ENCODE peak calls at places on chromosomes 1 and 21, in eight cellular contexts. A, L, W, U, M, T, R and G are unnamed samples.

GRCh38 chr1:227321035-227321434 is 2.7 kb upstream of the CDC42BPA start:
- DNase-seq in A (no peak), L (no peak), W (no peak), U (no peak), M (no peak), T (no peak), R (no peak), G (no peak)

GRCh38 chr1:156664046-156664948 is 12.9 kb downstream of the NES start:
- DNase-seq in A (no peak), L (no peak), W (no peak), U (no peak), M (no peak), T (no peak), R (no peak), G (no peak)

GRCh38 chr1:54290443-54291184 is 90.6 kb downstream of the MRPL37 start:
- DNase-seq in A (no peak), L (no peak), W (no peak), U (peak; percentile 22), M (no peak), T (no peak), R (no peak), G (no peak)

GRCh38 chr1:43978551-43979260 is at the start of gene B4GALT2:
- DNase-seq in A (peak; percentile 64), L (no peak), W (peak; percentile 24), U (no peak), M (peak; percentile 83), T (no peak), R (no peak), G (peak; percentile 90)

GRCh38 chr21:14376854-14377253 is 6.1 kb downstream of the HSPA13 start:
- DNase-seq in A (no peak), L (no peak), W (no peak), U (no peak), M (no peak), T (no peak), R (peak; percentile 45), G (no peak)

GRCh38 chr1:235067396-235068154 is 61.1 kb downstream of the TOMM20 start:
- DNase-seq in A (peak; percentile 88), L (peak; percentile 94), W (peak; percentile 27), U (no peak), M (no peak), T (no peak), R (peak; percentile 24), G (peak; percentile 38)

GRCh38 chr1:36239941-36240637 is 15.8 kb downstream of the THRAP3 start:
- DNase-seq in A (no peak), L (no peak), W (peak; percentile 8), U (no peak), M (no peak), T (no peak), R (no peak), G (no peak)

GRCh38 chr1:214280386-214281029 is 451 bp upstream of the SMYD2 start:
- DNase-seq in A (peak; percentile 40), L (no peak), W (no peak), U (peak; percentile 17), M (no peak), T (no peak), R (no peak), G (peak; percentile 28)

GRCh38 chr1:8625480-8625879 is 192.0 kb downstream of the RERE start:
- DNase-seq in A (no peak), L (no peak), W (no peak), U (no peak), M (no peak), T (no peak), R (no peak), G (no peak)

GRCh38 chr1:17013598-17014320 is 2.0 kb upstream of the ATP13A2 start:
- DNase-seq in A (no peak), L (no peak), W (no peak), U (no peak), M (no peak), T (no peak), R (no peak), G (peak; percentile 2)

GRCh38 chr21:27572681-27573080 is 605.8 kb upstream of the ADAMTS5 start:
- DNase-seq in A (no peak), L (peak; percentile 78), W (no peak), U (no peak), M (no peak), T (no peak), R (no peak), G (no peak)

GRCh38 chr1:18951416-18951815 is 5.1 kb downstream of the IFFO2 start:
- DNase-seq in A (no peak), L (no peak), W (no peak), U (no peak), M (no peak), T (no peak), R (no peak), G (no peak)

GRCh38 chr21:44914176-44914874 is 6.4 kb downstream of the ITGB2 start:
- DNase-seq in A (no peak), L (no peak), W (no peak), U (no peak), M (no peak), T (no peak), R (no peak), G (no peak)

GRCh38 chr1:108199231-108199657 is 899 bp downstream of the SLC25A24 start:
- DNase-seq in A (peak; percentile 59), L (no peak), W (no peak), U (no peak), M (no peak), T (no peak), R (peak; percentile 12), G (peak; percentile 37)

GRCh38 chr1:91567583-91567982 is 66.9 kb downstream of the CDC7 start:
- DNase-seq in A (no peak), L (no peak), W (no peak), U (no peak), M (no peak), T (no peak), R (no peak), G (no peak)

GRCh38 chr1:172630868-172631267 is 28.0 kb upstream of the FASLG start:
- DNase-seq in A (no peak), L (no peak), W (no peak), U (no peak), M (no peak), T (no peak), R (no peak), G (no peak)